ENCODE peak calls at places on chromosomes 2 and 18, in eight cellular contexts. P is neural crest cell, E is stomach, A is heart left ventricle, V is transverse colon, J is dorsolateral prefrontal cortex, I is fibroblast of mammary gland, G is MCF 10A. S is an unnamed sample.
A peak's percentile ranks its signal among the peaks of the same experiment; 100 is the strongest.

GRCh38 chr2:41963661-41964525 is 83.9 kb upstream of the PKDCC start:
- DNase-seq in P (peak; percentile 31), E (no peak), A (no peak), V (peak; percentile 85), J (no peak), I (peak; percentile 52), G (no peak), S (no peak)

GRCh38 chr18:26863122-26863879 is 2.2 kb downstream of the AQP4 start:
- DNase-seq in P (peak; percentile 30), E (peak; percentile 92), A (peak; percentile 78), V (peak; percentile 74), J (peak; percentile 39), I (no peak), G (peak; percentile 22), S (peak; percentile 51)

GRCh38 chr2:6254446-6254845 is 562.3 kb downstream of the SOX11 start:
- DNase-seq in P (no peak), E (no peak), A (no peak), V (no peak), J (no peak), I (no peak), G (no peak), S (no peak)

GRCh38 chr2:151374426-151374825 is 17.0 kb downstream of the TNFAIP6 start:
- DNase-seq in P (no peak), E (no peak), A (no peak), V (no peak), J (no peak), I (peak; percentile 87), G (peak; percentile 39), S (no peak)

GRCh38 chr18:28003451-28003850 is 173.5 kb downstream of the CDH2 start:
- DNase-seq in P (no peak), E (no peak), A (no peak), V (no peak), J (no peak), I (peak; percentile 81), G (peak; percentile 61), S (no peak)

GRCh38 chr2:75428060-75428459 is 132.7 kb downstream of the EVA1A start:
- DNase-seq in P (no peak), E (no peak), A (no peak), V (no peak), J (no peak), I (no peak), G (no peak), S (no peak)

GRCh38 chr18:36211612-36212065 is 24.3 kb downstream of the MOCOS start:
- DNase-seq in P (no peak), E (no peak), A (no peak), V (no peak), J (no peak), I (peak; percentile 86), G (no peak), S (no peak)

GRCh38 chr2:209977386-209978239 is 24.8 kb upstream of the RPE start:
- DNase-seq in P (no peak), E (no peak), A (no peak), V (no peak), J (no peak), I (peak; percentile 41), G (peak; percentile 47), S (no peak)

GRCh38 chr2:3242747-3243369 is 134.8 kb downstream of the EIPR1 start:
- DNase-seq in P (no peak), E (no peak), A (no peak), V (no peak), J (no peak), I (peak; percentile 26), G (no peak), S (no peak)

GRCh38 chr18:42480521-42480920 is 525.5 kb downstream of the PIK3C3 start:
- DNase-seq in P (no peak), E (no peak), A (no peak), V (no peak), J (no peak), I (no peak), G (no peak), S (no peak)

GRCh38 chr18:79524181-79525078 is 128.7 kb downstream of the NFATC1 start:
- DNase-seq in P (no peak), E (no peak), A (peak; percentile 17), V (no peak), J (no peak), I (no peak), G (no peak), S (no peak)

GRCh38 chr2:218642121-218642656 is 17.2 kb downstream of the ZNF142 start:
- DNase-seq in P (no peak), E (no peak), A (no peak), V (no peak), J (no peak), I (no peak), G (no peak), S (no peak)

GRCh38 chr2:2547451-2547850 is 216.4 kb upstream of the MYT1L start:
- DNase-seq in P (no peak), E (no peak), A (no peak), V (no peak), J (peak; percentile 16), I (no peak), G (no peak), S (no peak)

GRCh38 chr2:239154971-239155805 is 245.6 kb downstream of the HDAC4 start:
- DNase-seq in P (peak; percentile 40), E (peak; percentile 20), A (no peak), V (no peak), J (no peak), I (no peak), G (no peak), S (no peak)

GRCh38 chr2:62787381-62787780 is 81.9 kb downstream of the EHBP1 start:
- DNase-seq in P (no peak), E (no peak), A (no peak), V (no peak), J (no peak), I (peak; percentile 55), G (peak; percentile 55), S (no peak)

GRCh38 chr2:190277234-190278112 is 42.2 kb downstream of the HIBCH start:
- DNase-seq in P (no peak), E (no peak), A (no peak), V (peak; percentile 10), J (no peak), I (peak; percentile 78), G (peak; percentile 44), S (no peak)

GRCh38 chr2:98923244-98923940 is 12.6 kb downstream of the CRACDL start:
- DNase-seq in P (no peak), E (no peak), A (no peak), V (no peak), J (no peak), I (no peak), G (peak; percentile 20), S (no peak)

GRCh38 chr2:84493494-84493893 is 22.8 kb upstream of the DNAH6 start:
- DNase-seq in P (no peak), E (no peak), A (no peak), V (no peak), J (no peak), I (peak; percentile 88), G (peak; percentile 59), S (no peak)

GRCh38 chr18:21851327-21851961 is 110.9 kb downstream of the MIB1 start:
- DNase-seq in P (no peak), E (no peak), A (no peak), V (no peak), J (no peak), I (peak; percentile 46), G (peak; percentile 25), S (no peak)

GRCh38 chr2:147844691-147845607 is at the start of gene ACVR2A:
- DNase-seq in P (peak; percentile 22), E (peak; percentile 51), A (peak; percentile 38), V (peak; percentile 44), J (peak; percentile 51), I (peak; percentile 35), G (peak; percentile 57), S (peak; percentile 62)

GRCh38 chr2:183606718-183607085 is 482.5 kb downstream of the NUP35 start:
- DNase-seq in P (no peak), E (no peak), A (no peak), V (no peak), J (no peak), I (no peak), G (no peak), S (no peak)

GRCh38 chr2:58521803-58522602 is 280.9 kb upstream of the FANCL start:
- DNase-seq in P (no peak), E (no peak), A (no peak), V (no peak), J (no peak), I (peak; percentile 2), G (no peak), S (no peak)

GRCh38 chr2:11639503-11639902 is 30.5 kb downstream of the NTSR2 start:
- DNase-seq in P (no peak), E (no peak), A (no peak), V (no peak), J (no peak), I (no peak), G (no peak), S (no peak)

GRCh38 chr2:199409705-199410104 is 48.0 kb downstream of the SATB2 start:
- DNase-seq in P (no peak), E (no peak), A (no peak), V (no peak), J (no peak), I (peak; percentile 24), G (no peak), S (no peak)
- TF ChIP-seq CTCF in P (no peak), E (no peak), A (no peak), V (no peak), J (no peak), I (no peak), G (no peak), S (no peak)

GRCh38 chr2:61065706-61066688 is at the start of gene SANBR:
- DNase-seq in P (peak; percentile 76), E (peak; percentile 90), A (peak; percentile 89), V (peak; percentile 91), J (peak; percentile 93), I (peak; percentile 63), G (peak; percentile 82), S (peak; percentile 91)
- TF ChIP-seq CTCF in P (no peak), E (no peak), A (no peak), V (no peak), J (no peak), I (no peak), G (no peak), S (no peak)

GRCh38 chr2:88307817-88308216 is 137.7 kb downstream of the THNSL2 start:
- DNase-seq in P (no peak), E (no peak), A (no peak), V (no peak), J (no peak), I (peak; percentile 3), G (peak; percentile 52), S (no peak)
- TF ChIP-seq CTCF in P (peak; percentile 57), E (no peak), A (peak; percentile 22), V (no peak), J (peak; percentile 19), I (peak; percentile 35), G (peak; percentile 33), S (no peak)

DNA sequence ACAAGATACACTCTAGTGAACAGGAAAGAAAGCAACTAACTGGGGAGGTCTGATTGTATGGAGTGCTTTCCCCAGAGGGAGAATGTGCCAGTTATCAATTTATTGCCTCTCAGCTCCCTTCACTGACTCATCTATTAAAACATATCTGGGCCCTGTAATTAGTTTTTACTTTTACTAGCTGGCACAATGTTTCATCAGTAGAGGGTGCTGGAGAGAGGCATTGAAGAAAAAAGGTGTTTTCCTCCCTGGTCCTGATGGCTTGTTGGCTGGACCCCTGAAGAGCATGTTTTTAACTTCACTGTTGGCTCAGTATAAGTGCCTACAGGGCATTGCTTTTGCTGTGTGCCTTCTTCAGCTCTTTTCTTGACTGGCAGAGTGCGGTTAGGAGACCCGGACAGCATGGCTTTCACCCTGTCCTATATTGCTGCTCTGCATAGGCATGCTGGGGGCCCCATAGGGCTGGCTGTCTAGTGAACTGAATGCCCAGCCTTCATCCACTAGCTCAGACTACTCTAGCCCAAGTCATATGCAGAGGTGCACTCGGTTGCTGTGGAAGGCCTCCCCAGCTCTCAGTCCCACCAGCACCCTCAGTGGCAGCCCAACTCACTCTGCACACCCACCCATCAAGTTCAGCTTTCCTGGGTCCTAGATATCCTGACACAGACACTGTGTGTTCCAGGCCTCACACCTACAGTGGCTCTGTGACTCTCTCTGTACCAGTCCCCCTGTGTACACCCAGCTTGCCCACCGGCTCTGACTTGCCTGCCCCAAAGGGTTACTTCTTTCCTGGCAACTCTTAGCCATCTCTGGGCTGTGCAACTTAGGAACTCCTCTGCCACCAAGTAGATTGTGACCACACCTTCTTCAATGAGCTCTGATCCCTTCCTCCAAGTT is 62.3 kb upstream of the ACYP2 start:
- DNase-seq in P (no peak), E (no peak), A (no peak), V (no peak), J (no peak), I (peak; percentile 44), G (peak; percentile 41), S (no peak)
- TF ChIP-seq CTCF in P (no peak), E (no peak), A (no peak), V (no peak), J (no peak), I (peak; percentile 44), G (no peak), S (no peak)